ENCODE peak calls at places on chromosomes 16 and 17, in nine cellular contexts. One of them, this sample, is unnamed.

GRCh38 chr16:29198231-29198630 is 208.3 kb downstream of the NPIPB11 start:
- DNase-seq in GM23338: no peak
- DNase-seq in HCT116: no peak
- DNase-seq in prostate gland: no peak
- DNase-seq in breast epithelium: no peak
- DNase-seq in SK-N-SH: no peak
- DNase-seq in suprapubic skin: no peak
- DNase-seq in esophagus muscularis mucosa: no peak
- DNase-seq in GM12891: no peak
- DNase-seq in this sample: peak

GRCh38 chr17:3935140-3935542 is 18.9 kb upstream of the P2RX1 start:
- DNase-seq in suprapubic skin: no peak
- DNase-seq in GM12891: peak
- DNase-seq in HCT116: peak
- DNase-seq in GM23338: peak
- DNase-seq in breast epithelium: peak
- DNase-seq in prostate gland: peak
- DNase-seq in esophagus muscularis mucosa: no peak
- DNase-seq in SK-N-SH: peak
- DNase-seq in this sample: peak

GRCh38 chr17:79563237-79564013 is 47.4 kb downstream of the RBFOX3 start:
- DNase-seq in breast epithelium: no peak
- DNase-seq in HCT116: peak
- DNase-seq in prostate gland: no peak
- DNase-seq in GM23338: no peak
- DNase-seq in GM12891: no peak
- DNase-seq in SK-N-SH: no peak
- DNase-seq in suprapubic skin: peak
- DNase-seq in esophagus muscularis mucosa: no peak
- DNase-seq in this sample: no peak

GRCh38 chr16:85205747-85206471 is 93.6 kb upstream of the CIBAR2 start:
- DNase-seq in suprapubic skin: no peak
- DNase-seq in SK-N-SH: peak
- DNase-seq in GM12891: no peak
- DNase-seq in GM23338: no peak
- DNase-seq in breast epithelium: no peak
- DNase-seq in HCT116: no peak
- DNase-seq in prostate gland: no peak
- DNase-seq in esophagus muscularis mucosa: no peak
- DNase-seq in this sample: no peak

GRCh38 chr16:102060-102855 is 24.2 kb downstream of the MPG start:
- DNase-seq in HCT116: no peak
- DNase-seq in breast epithelium: peak
- DNase-seq in GM12891: no peak
- DNase-seq in SK-N-SH: no peak
- DNase-seq in esophagus muscularis mucosa: no peak
- DNase-seq in GM23338: no peak
- DNase-seq in suprapubic skin: no peak
- DNase-seq in prostate gland: no peak
- DNase-seq in this sample: no peak

GRCh38 chr17:57288034-57288752 is 31.9 kb downstream of the MSI2 start:
- DNase-seq in GM12891: no peak
- DNase-seq in HCT116: no peak
- DNase-seq in breast epithelium: no peak
- DNase-seq in prostate gland: no peak
- DNase-seq in suprapubic skin: no peak
- DNase-seq in GM23338: no peak
- DNase-seq in SK-N-SH: no peak
- DNase-seq in esophagus muscularis mucosa: no peak
- DNase-seq in this sample: no peak

GRCh38 chr16:57906385-57907316 is 64.3 kb downstream of the CNGB1 start:
- DNase-seq in prostate gland: no peak
- DNase-seq in GM12891: no peak
- DNase-seq in esophagus muscularis mucosa: no peak
- DNase-seq in suprapubic skin: no peak
- DNase-seq in SK-N-SH: no peak
- DNase-seq in HCT116: no peak
- DNase-seq in breast epithelium: no peak
- DNase-seq in GM23338: peak
- DNase-seq in this sample: no peak

GRCh38 chr17:47864791-47865216 is 13.8 kb upstream of the SP6 start:
- DNase-seq in HCT116: no peak
- DNase-seq in GM23338: no peak
- DNase-seq in GM12891: no peak
- DNase-seq in suprapubic skin: no peak
- DNase-seq in breast epithelium: peak
- DNase-seq in prostate gland: no peak
- DNase-seq in SK-N-SH: no peak
- DNase-seq in esophagus muscularis mucosa: no peak
- DNase-seq in this sample: no peak

GRCh38 chr16:86984286-86984685 is 332.9 kb downstream of the C16orf95 start:
- DNase-seq in breast epithelium: no peak
- DNase-seq in SK-N-SH: no peak
- DNase-seq in GM12891: no peak
- DNase-seq in GM23338: no peak
- DNase-seq in HCT116: no peak
- DNase-seq in suprapubic skin: no peak
- DNase-seq in prostate gland: no peak
- DNase-seq in esophagus muscularis mucosa: no peak
- DNase-seq in this sample: no peak

GRCh38 chr17:81911277-81911961 is at the start of gene PCYT2:
- DNase-seq in HCT116: peak
- DNase-seq in breast epithelium: peak
- DNase-seq in prostate gland: peak
- DNase-seq in suprapubic skin: peak
- DNase-seq in GM12891: peak
- DNase-seq in SK-N-SH: peak
- DNase-seq in GM23338: peak
- DNase-seq in esophagus muscularis mucosa: peak
- DNase-seq in this sample: peak

GRCh38 chr17:19720631-19721426 is 4.4 kb upstream of the SLC47A2 start:
- DNase-seq in HCT116: no peak
- DNase-seq in prostate gland: no peak
- DNase-seq in suprapubic skin: no peak
- DNase-seq in esophagus muscularis mucosa: no peak
- DNase-seq in GM12891: no peak
- DNase-seq in breast epithelium: no peak
- DNase-seq in SK-N-SH: no peak
- DNase-seq in GM23338: no peak
- DNase-seq in this sample: peak

GRCh38 chr17:41666336-41666680 is 22.4 kb upstream of the EIF1 start:
- DNase-seq in suprapubic skin: no peak
- DNase-seq in esophagus muscularis mucosa: no peak
- DNase-seq in GM12891: no peak
- DNase-seq in breast epithelium: peak
- DNase-seq in SK-N-SH: peak
- DNase-seq in HCT116: no peak
- DNase-seq in GM23338: peak
- DNase-seq in prostate gland: no peak
- DNase-seq in this sample: peak
- TF ChIP-seq POLR2AphosphoS5 in suprapubic skin: no peak
- TF ChIP-seq POLR2AphosphoS5 in esophagus muscularis mucosa: no peak
- TF ChIP-seq POLR2AphosphoS5 in GM12891: no peak
- TF ChIP-seq POLR2AphosphoS5 in breast epithelium: no peak
- TF ChIP-seq POLR2AphosphoS5 in SK-N-SH: no peak
- TF ChIP-seq POLR2AphosphoS5 in HCT116: no peak
- TF ChIP-seq POLR2AphosphoS5 in GM23338: no peak
- TF ChIP-seq POLR2AphosphoS5 in prostate gland: no peak
- TF ChIP-seq POLR2AphosphoS5 in this sample: no peak

GRCh38 chr17:1467898-1468492 is 12.0 kb upstream of the CRK start:
- DNase-seq in SK-N-SH: no peak
- DNase-seq in GM23338: peak
- DNase-seq in esophagus muscularis mucosa: no peak
- DNase-seq in HCT116: no peak
- DNase-seq in breast epithelium: no peak
- DNase-seq in suprapubic skin: no peak
- DNase-seq in prostate gland: no peak
- DNase-seq in GM12891: no peak
- DNase-seq in this sample: no peak
- TF ChIP-seq POLR2AphosphoS5 in SK-N-SH: no peak
- TF ChIP-seq POLR2AphosphoS5 in GM23338: no peak
- TF ChIP-seq POLR2AphosphoS5 in esophagus muscularis mucosa: peak
- TF ChIP-seq POLR2AphosphoS5 in HCT116: no peak
- TF ChIP-seq POLR2AphosphoS5 in breast epithelium: no peak
- TF ChIP-seq POLR2AphosphoS5 in suprapubic skin: no peak
- TF ChIP-seq POLR2AphosphoS5 in prostate gland: no peak
- TF ChIP-seq POLR2AphosphoS5 in GM12891: no peak
- TF ChIP-seq POLR2AphosphoS5 in this sample: no peak

GRCh38 chr16:27347930-27348685 is 34.3 kb downstream of the IL4R start:
- DNase-seq in SK-N-SH: peak
- DNase-seq in breast epithelium: no peak
- DNase-seq in prostate gland: no peak
- DNase-seq in suprapubic skin: no peak
- DNase-seq in GM23338: no peak
- DNase-seq in HCT116: no peak
- DNase-seq in GM12891: no peak
- DNase-seq in esophagus muscularis mucosa: no peak
- DNase-seq in this sample: no peak
- TF ChIP-seq POLR2AphosphoS5 in SK-N-SH: no peak
- TF ChIP-seq POLR2AphosphoS5 in breast epithelium: no peak
- TF ChIP-seq POLR2AphosphoS5 in prostate gland: no peak
- TF ChIP-seq POLR2AphosphoS5 in suprapubic skin: no peak
- TF ChIP-seq POLR2AphosphoS5 in GM23338: no peak
- TF ChIP-seq POLR2AphosphoS5 in HCT116: no peak
- TF ChIP-seq POLR2AphosphoS5 in GM12891: no peak
- TF ChIP-seq POLR2AphosphoS5 in esophagus muscularis mucosa: no peak
- TF ChIP-seq POLR2AphosphoS5 in this sample: no peak

GRCh38 chr16:72008424-72009216 is at the start of gene DHODH:
- DNase-seq in SK-N-SH: peak
- DNase-seq in breast epithelium: peak
- DNase-seq in GM23338: peak
- DNase-seq in HCT116: peak
- DNase-seq in GM12891: peak
- DNase-seq in prostate gland: peak
- DNase-seq in suprapubic skin: peak
- DNase-seq in esophagus muscularis mucosa: peak
- DNase-seq in this sample: peak
- TF ChIP-seq POLR2AphosphoS5 in SK-N-SH: peak
- TF ChIP-seq POLR2AphosphoS5 in breast epithelium: peak
- TF ChIP-seq POLR2AphosphoS5 in GM23338: peak
- TF ChIP-seq POLR2AphosphoS5 in HCT116: peak
- TF ChIP-seq POLR2AphosphoS5 in GM12891: peak
- TF ChIP-seq POLR2AphosphoS5 in prostate gland: peak
- TF ChIP-seq POLR2AphosphoS5 in suprapubic skin: no peak
- TF ChIP-seq POLR2AphosphoS5 in esophagus muscularis mucosa: peak
- TF ChIP-seq POLR2AphosphoS5 in this sample: peak

GRCh38 chr17:78041401-78042179 is 83.1 kb downstream of the TNRC6C start:
- DNase-seq in esophagus muscularis mucosa: peak
- DNase-seq in GM23338: no peak
- DNase-seq in HCT116: no peak
- DNase-seq in breast epithelium: no peak
- DNase-seq in prostate gland: no peak
- DNase-seq in suprapubic skin: no peak
- DNase-seq in SK-N-SH: peak
- DNase-seq in GM12891: no peak
- DNase-seq in this sample: no peak
- TF ChIP-seq POLR2AphosphoS5 in esophagus muscularis mucosa: no peak
- TF ChIP-seq POLR2AphosphoS5 in GM23338: no peak
- TF ChIP-seq POLR2AphosphoS5 in HCT116: no peak
- TF ChIP-seq POLR2AphosphoS5 in breast epithelium: no peak
- TF ChIP-seq POLR2AphosphoS5 in prostate gland: no peak
- TF ChIP-seq POLR2AphosphoS5 in suprapubic skin: no peak
- TF ChIP-seq POLR2AphosphoS5 in SK-N-SH: no peak
- TF ChIP-seq POLR2AphosphoS5 in GM12891: no peak
- TF ChIP-seq POLR2AphosphoS5 in this sample: peak